ENCODE peak calls at places on chromosomes 1 and 21, in five cellular contexts. One of them, this sample, is unnamed.

GRCh38 chr21:15421947-15422346 is 307.8 kb upstream of the USP25 start:
- DNase-seq in neuronal stem cell: no peak
- DNase-seq in trophoblast cell: no peak
- DNase-seq in H1: no peak
- DNase-seq in mesenchymal stem cell: no peak
- DNase-seq in this sample: no peak

GRCh38 chr1:39525366-39526165 is 34.1 kb downstream of the BMP8A start:
- DNase-seq in neuronal stem cell: no peak
- DNase-seq in trophoblast cell: no peak
- DNase-seq in H1: no peak
- DNase-seq in mesenchymal stem cell: peak
- DNase-seq in this sample: no peak

GRCh38 chr1:110475358-110476027 is 24.5 kb downstream of the PROK1 start:
- DNase-seq in neuronal stem cell: no peak
- DNase-seq in trophoblast cell: peak
- DNase-seq in H1: no peak
- DNase-seq in mesenchymal stem cell: no peak
- DNase-seq in this sample: peak

GRCh38 chr1:41704189-41704588 is 214.5 kb downstream of the HIVEP3 start:
- DNase-seq in neuronal stem cell: no peak
- DNase-seq in trophoblast cell: no peak
- DNase-seq in H1: no peak
- DNase-seq in mesenchymal stem cell: no peak
- DNase-seq in this sample: no peak

GRCh38 chr1:155513300-155513926 is 49.2 kb downstream of the ASH1L start:
- DNase-seq in neuronal stem cell: no peak
- DNase-seq in trophoblast cell: peak
- DNase-seq in H1: no peak
- DNase-seq in mesenchymal stem cell: peak
- DNase-seq in this sample: no peak

GRCh38 chr21:30194701-30195299 is 21.1 kb downstream of the CLDN8 start:
- DNase-seq in neuronal stem cell: peak
- DNase-seq in trophoblast cell: no peak
- DNase-seq in H1: no peak
- DNase-seq in mesenchymal stem cell: peak
- DNase-seq in this sample: no peak

GRCh38 chr1:42841010-42841409 is 5.4 kb upstream of the ZNF691 start:
- DNase-seq in neuronal stem cell: no peak
- DNase-seq in trophoblast cell: no peak
- DNase-seq in H1: no peak
- DNase-seq in mesenchymal stem cell: no peak
- DNase-seq in this sample: no peak

GRCh38 chr1:236144033-236144432 is 1.7 kb downstream of the GPR137B start:
- DNase-seq in neuronal stem cell: no peak
- DNase-seq in trophoblast cell: no peak
- DNase-seq in H1: no peak
- DNase-seq in mesenchymal stem cell: no peak
- DNase-seq in this sample: no peak

GRCh38 chr1:183533617-183534174 is 56.6 kb downstream of the NCF2 start:
- DNase-seq in neuronal stem cell: no peak
- DNase-seq in trophoblast cell: no peak
- DNase-seq in H1: no peak
- DNase-seq in mesenchymal stem cell: no peak
- DNase-seq in this sample: no peak

GRCh38 chr1:26626994-26627393 is 68.8 kb upstream of the ARID1A start:
- DNase-seq in neuronal stem cell: no peak
- DNase-seq in trophoblast cell: no peak
- DNase-seq in H1: no peak
- DNase-seq in mesenchymal stem cell: no peak
- DNase-seq in this sample: no peak

GRCh38 chr1:161486806-161487482 is 18.3 kb upstream of the FCGR2A start:
- DNase-seq in neuronal stem cell: peak
- DNase-seq in trophoblast cell: peak
- DNase-seq in H1: no peak
- DNase-seq in mesenchymal stem cell: peak
- DNase-seq in this sample: no peak

GRCh38 chr1:171438441-171438840 is 46.9 kb upstream of the PRRC2C start:
- DNase-seq in neuronal stem cell: no peak
- DNase-seq in trophoblast cell: no peak
- DNase-seq in H1: no peak
- DNase-seq in mesenchymal stem cell: peak
- DNase-seq in this sample: no peak

GRCh38 chr1:196437671-196438070 is 170.6 kb downstream of the KCNT2 start:
- DNase-seq in neuronal stem cell: no peak
- DNase-seq in trophoblast cell: no peak
- DNase-seq in H1: no peak
- DNase-seq in mesenchymal stem cell: no peak
- DNase-seq in this sample: no peak

GRCh38 chr1:6967431-6968079 is 182.3 kb downstream of the CAMTA1 start:
- DNase-seq in neuronal stem cell: no peak
- DNase-seq in trophoblast cell: no peak
- DNase-seq in H1: no peak
- DNase-seq in mesenchymal stem cell: no peak
- DNase-seq in this sample: no peak

GRCh38 chr1:109914587-109915240 is 4.1 kb downstream of the CSF1 start:
- DNase-seq in neuronal stem cell: no peak
- DNase-seq in trophoblast cell: no peak
- DNase-seq in H1: no peak
- DNase-seq in mesenchymal stem cell: no peak
- DNase-seq in this sample: no peak

GRCh38 chr21:44089001-44089911 is 17.9 kb upstream of the PWP2 start:
- DNase-seq in neuronal stem cell: no peak
- DNase-seq in trophoblast cell: no peak
- DNase-seq in H1: no peak
- DNase-seq in mesenchymal stem cell: no peak
- DNase-seq in this sample: no peak

GRCh38 chr1:42957880-42958487 is 684 bp downstream of the SLC2A1 start:
- DNase-seq in neuronal stem cell: peak
- DNase-seq in trophoblast cell: no peak
- DNase-seq in H1: no peak
- DNase-seq in mesenchymal stem cell: peak
- DNase-seq in this sample: no peak

GRCh38 chr1:150577557-150578277 is 1.7 kb downstream of the MCL1 start:
- DNase-seq in neuronal stem cell: no peak
- DNase-seq in trophoblast cell: no peak
- DNase-seq in H1: no peak
- DNase-seq in mesenchymal stem cell: peak
- DNase-seq in this sample: no peak

GRCh38 chr1:112992780-112993179 is 36.8 kb upstream of the SLC16A1 start:
- DNase-seq in neuronal stem cell: no peak
- DNase-seq in trophoblast cell: no peak
- DNase-seq in H1: no peak
- DNase-seq in mesenchymal stem cell: no peak
- DNase-seq in this sample: no peak

GRCh38 chr1:195562074-195562473 is 1046.2 kb downstream of the KCNT2 start:
- DNase-seq in neuronal stem cell: no peak
- DNase-seq in trophoblast cell: no peak
- DNase-seq in H1: no peak
- DNase-seq in mesenchymal stem cell: no peak
- DNase-seq in this sample: no peak

GRCh38 chr1:207032528-207033017 is at the start of gene C1orf116:
- DNase-seq in neuronal stem cell: no peak
- DNase-seq in trophoblast cell: peak
- DNase-seq in H1: peak
- DNase-seq in mesenchymal stem cell: no peak
- DNase-seq in this sample: peak

GRCh38 chr1:209583408-209583807 is at the start of gene CAMK1G:
- DNase-seq in neuronal stem cell: peak
- DNase-seq in trophoblast cell: no peak
- DNase-seq in H1: peak
- DNase-seq in mesenchymal stem cell: peak
- DNase-seq in this sample: peak

GRCh38 chr21:37915941-37916794 is at the start of gene KCNJ6:
- DNase-seq in neuronal stem cell: peak
- DNase-seq in trophoblast cell: peak
- DNase-seq in H1: no peak
- DNase-seq in mesenchymal stem cell: peak
- DNase-seq in this sample: peak

GRCh38 chr1:84853743-84854721 is 39.0 kb downstream of the LPAR3 start:
- DNase-seq in neuronal stem cell: no peak
- DNase-seq in trophoblast cell: peak
- DNase-seq in H1: no peak
- DNase-seq in mesenchymal stem cell: peak
- DNase-seq in this sample: no peak

GRCh38 chr1:43067856-43068751 is 104.0 kb downstream of the EBNA1BP2 start:
- DNase-seq in neuronal stem cell: no peak
- DNase-seq in trophoblast cell: no peak
- DNase-seq in H1: no peak
- DNase-seq in mesenchymal stem cell: no peak
- DNase-seq in this sample: peak

GRCh38 chr1:7827134-7827955 is 25.5 kb downstream of the UTS2 start:
- DNase-seq in neuronal stem cell: no peak
- DNase-seq in trophoblast cell: no peak
- DNase-seq in H1: no peak
- DNase-seq in mesenchymal stem cell: no peak
- DNase-seq in this sample: no peak

GRCh38 chr1:229981736-229982135 is 85.3 kb upstream of the GALNT2 start:
- DNase-seq in neuronal stem cell: no peak
- DNase-seq in trophoblast cell: no peak
- DNase-seq in H1: no peak
- DNase-seq in mesenchymal stem cell: no peak
- DNase-seq in this sample: no peak

GRCh38 chr1:43711524-43712386 is 4.4 kb downstream of the ST3GAL3 start:
- DNase-seq in neuronal stem cell: no peak
- DNase-seq in trophoblast cell: peak
- DNase-seq in H1: no peak
- DNase-seq in mesenchymal stem cell: peak
- DNase-seq in this sample: no peak

GRCh38 chr1:208183977-208184901 is 59.9 kb downstream of the PLXNA2 start:
- DNase-seq in neuronal stem cell: no peak
- DNase-seq in trophoblast cell: peak
- DNase-seq in H1: no peak
- DNase-seq in mesenchymal stem cell: peak
- DNase-seq in this sample: no peak

GRCh38 chr1:225945564-225945963 is 4.5 kb upstream of the LEFTY2 start:
- DNase-seq in neuronal stem cell: peak
- DNase-seq in trophoblast cell: no peak
- DNase-seq in H1: peak
- DNase-seq in mesenchymal stem cell: no peak
- DNase-seq in this sample: peak

GRCh38 chr21:31596055-31596454 is 63.4 kb upstream of the SOD1 start:
- DNase-seq in neuronal stem cell: no peak
- DNase-seq in trophoblast cell: no peak
- DNase-seq in H1: no peak
- DNase-seq in mesenchymal stem cell: no peak
- DNase-seq in this sample: no peak

GRCh38 chr1:9822897-9823692 is 670 bp downstream of the CLSTN1 start:
- DNase-seq in neuronal stem cell: no peak
- DNase-seq in trophoblast cell: no peak
- DNase-seq in H1: no peak
- DNase-seq in mesenchymal stem cell: peak
- DNase-seq in this sample: no peak

GRCh38 chr21:42468511-42469131 is 27.4 kb downstream of the RSPH1 start:
- DNase-seq in neuronal stem cell: no peak
- DNase-seq in trophoblast cell: no peak
- DNase-seq in H1: no peak
- DNase-seq in mesenchymal stem cell: no peak
- DNase-seq in this sample: no peak

GRCh38 chr1:28297826-28298225 is 31.0 kb upstream of the MED18 start:
- DNase-seq in neuronal stem cell: no peak
- DNase-seq in trophoblast cell: peak
- DNase-seq in H1: no peak
- DNase-seq in mesenchymal stem cell: no peak
- DNase-seq in this sample: no peak

GRCh38 chr1:41345434-41346075 is 15.7 kb upstream of the FOXO6 start:
- DNase-seq in neuronal stem cell: no peak
- DNase-seq in trophoblast cell: no peak
- DNase-seq in H1: no peak
- DNase-seq in mesenchymal stem cell: no peak
- DNase-seq in this sample: no peak

GRCh38 chr1:36070349-36070748 is 13.5 kb upstream of the TEKT2 start:
- DNase-seq in neuronal stem cell: no peak
- DNase-seq in trophoblast cell: no peak
- DNase-seq in H1: no peak
- DNase-seq in mesenchymal stem cell: no peak
- DNase-seq in this sample: no peak

DNA sequence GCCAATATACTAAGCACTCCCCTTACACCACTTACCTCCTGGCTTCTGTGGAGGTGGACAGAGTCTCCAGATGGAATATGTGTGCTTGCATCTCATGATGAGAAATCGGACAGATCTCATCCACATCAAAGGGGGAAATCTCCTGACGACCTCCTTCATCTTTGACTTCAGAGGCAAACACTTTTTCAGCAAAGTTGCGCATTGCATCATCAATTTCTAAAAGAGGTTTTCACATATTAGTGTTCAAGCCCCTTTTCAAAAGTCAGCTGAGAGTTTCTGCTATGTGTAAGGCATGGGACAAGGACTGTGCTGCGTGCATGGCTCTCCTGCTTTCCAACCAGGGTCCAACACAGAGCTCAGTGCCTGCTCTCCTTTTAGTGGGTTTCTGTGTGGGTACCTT is 6.8 kb downstream of the AMPD1 start:
- DNase-seq in neuronal stem cell: no peak
- DNase-seq in trophoblast cell: no peak
- DNase-seq in H1: no peak
- DNase-seq in mesenchymal stem cell: no peak
- DNase-seq in this sample: no peak
- H2BK12ac ChIP-seq in neuronal stem cell: no peak
- H2BK12ac ChIP-seq in trophoblast cell: no peak
- H2BK12ac ChIP-seq in H1: no peak
- H2BK12ac ChIP-seq in mesenchymal stem cell: no peak
- H2BK12ac ChIP-seq in this sample: no peak

GRCh38 chr1:157431751-157432150 is 120.6 kb downstream of the FCRL5 start:
- DNase-seq in neuronal stem cell: no peak
- DNase-seq in trophoblast cell: peak
- DNase-seq in H1: no peak
- DNase-seq in mesenchymal stem cell: no peak
- DNase-seq in this sample: no peak
- H2BK12ac ChIP-seq in neuronal stem cell: no peak
- H2BK12ac ChIP-seq in trophoblast cell: no peak
- H2BK12ac ChIP-seq in H1: no peak
- H2BK12ac ChIP-seq in mesenchymal stem cell: no peak
- H2BK12ac ChIP-seq in this sample: no peak

GRCh38 chr1:192530254-192530653 is 45.3 kb upstream of the RGS1 start:
- DNase-seq in neuronal stem cell: no peak
- DNase-seq in trophoblast cell: no peak
- DNase-seq in H1: no peak
- DNase-seq in mesenchymal stem cell: peak
- DNase-seq in this sample: no peak
- H2BK12ac ChIP-seq in neuronal stem cell: no peak
- H2BK12ac ChIP-seq in trophoblast cell: no peak
- H2BK12ac ChIP-seq in H1: no peak
- H2BK12ac ChIP-seq in mesenchymal stem cell: no peak
- H2BK12ac ChIP-seq in this sample: no peak

GRCh38 chr1:238783633-238784032 is 602.7 kb upstream of the CHRM3 start:
- DNase-seq in neuronal stem cell: no peak
- DNase-seq in trophoblast cell: no peak
- DNase-seq in H1: no peak
- DNase-seq in mesenchymal stem cell: no peak
- DNase-seq in this sample: no peak
- H2BK12ac ChIP-seq in neuronal stem cell: no peak
- H2BK12ac ChIP-seq in trophoblast cell: no peak
- H2BK12ac ChIP-seq in H1: no peak
- H2BK12ac ChIP-seq in mesenchymal stem cell: no peak
- H2BK12ac ChIP-seq in this sample: no peak